ENCODE peak calls at places on chromosomes 16 and 17, in six cellular contexts. T, N, K, H, V and D are unnamed samples. For H3K36me3, the result is how much of the 10 kb centered on the place peaks cover.

GRCh38 chr17:3890082-3890892 is 2.6 kb downstream of the CAMKK1 start:
- DNase-seq in T (peak), N (peak), K (peak), H (peak), V (peak), D (peak)

GRCh38 chr17:40177275-40177874 is at the start of gene RAPGEFL1:
- DNase-seq in T (peak), N (peak), K (peak), H (peak), V (peak), D (no peak)

GRCh38 chr16:66668777-66669444 is 27.6 kb downstream of the CMTM4 start:
- DNase-seq in T (no peak), N (no peak), K (no peak), H (peak), V (no peak), D (no peak)

GRCh38 chr16:49019826-49020401 is 261.7 kb downstream of the CBLN1 start:
- DNase-seq in T (no peak), N (no peak), K (no peak), H (no peak), V (no peak), D (no peak)

GRCh38 chr17:43814714-43815113 is 18.2 kb downstream of the MPP3 start:
- DNase-seq in T (peak), N (no peak), K (no peak), H (peak), V (no peak), D (no peak)

GRCh38 chr16:89917773-89918452 is 749 bp upstream of the MC1R start:
- DNase-seq in T (peak), N (peak), K (peak), H (peak), V (peak), D (peak)

GRCh38 chr17:68381076-68381900 is 76.0 kb downstream of the WIPI1 start:
- DNase-seq in T (peak), N (no peak), K (peak), H (peak), V (peak), D (peak)

GRCh38 chr17:28963212-28963611 is 11.9 kb upstream of the PHF12 start:
- DNase-seq in T (no peak), N (no peak), K (no peak), H (peak), V (no peak), D (no peak)

GRCh38 chr17:74842599-74843351 is 16.9 kb downstream of the GRIN2C start:
- DNase-seq in T (peak), N (peak), K (peak), H (peak), V (peak), D (peak)

GRCh38 chr17:4566785-4567184 is 6.4 kb upstream of the GGT6 start:
- DNase-seq in T (peak), N (no peak), K (peak), H (peak), V (peak), D (no peak)

GRCh38 chr16:81511371-81511770 is 66.8 kb downstream of the CMIP start:
- DNase-seq in T (peak), N (no peak), K (no peak), H (peak), V (no peak), D (no peak)

GRCh38 chr17:77957215-77957868 is 1.2 kb upstream of the TNRC6C start:
- DNase-seq in T (no peak), N (no peak), K (no peak), H (peak), V (peak), D (no peak)

GRCh38 chr16:31148281-31148728 is 1.6 kb downstream of the PRSS36 start:
- DNase-seq in T (no peak), N (no peak), K (peak), H (no peak), V (no peak), D (no peak)

GRCh38 chr16:86281435-86281834 is 228.9 kb upstream of the FOXF1 start:
- DNase-seq in T (no peak), N (no peak), K (no peak), H (no peak), V (no peak), D (no peak)

GRCh38 chr16:51287231-51287630 is 136.2 kb upstream of the SALL1 start:
- DNase-seq in T (no peak), N (no peak), K (no peak), H (no peak), V (no peak), D (no peak)

GRCh38 chr16:46789499-46790414 is 41.2 kb downstream of the C16orf87 start:
- DNase-seq in T (peak), N (peak), K (peak), H (peak), V (peak), D (peak)

GRCh38 chr16:49345829-49346228 is 27.8 kb upstream of the C16orf78 start:
- DNase-seq in T (no peak), N (no peak), K (no peak), H (peak), V (no peak), D (no peak)

GRCh38 chr16:54099627-54100026 is 187.0 kb downstream of the IRX3 start:
- DNase-seq in T (no peak), N (no peak), K (no peak), H (no peak), V (no peak), D (no peak)

GRCh38 chr16:89711601-89712475 is 8.9 kb downstream of the VPS9D1 start:
- DNase-seq in T (peak), N (no peak), K (peak), H (peak), V (peak), D (no peak)

GRCh38 chr16:70433456-70434103 is 5.3 kb downstream of the ST3GAL2 start:
- DNase-seq in T (peak), N (peak), K (peak), H (peak), V (peak), D (peak)

GRCh38 chr17:81243333-81243664 is 4.2 kb downstream of the NDUFAF8 start:
- DNase-seq in T (no peak), N (no peak), K (no peak), H (no peak), V (no peak), D (no peak)

GRCh38 chr17:15171433-15172047 is 93.6 kb downstream of the PMP22 start:
- DNase-seq in T (peak), N (peak), K (peak), H (peak), V (peak), D (peak)

GRCh38 chr16:29760567-29761279 is 14.9 kb upstream of the C16orf54 start:
- DNase-seq in T (no peak), N (no peak), K (peak), H (no peak), V (no peak), D (no peak)

GRCh38 chr17:38735161-38735997 is 5.2 kb downstream of the CISD3 start:
- DNase-seq in T (no peak), N (peak), K (no peak), H (peak), V (peak), D (peak)
- H3K36me3 ChIP-seq in T (half or more), N (half or more), K (under half), H (under half), V (under half), D (half or more)

GRCh38 chr17:47635734-47636133 is 14.0 kb upstream of the KPNB1 start:
- DNase-seq in T (no peak), N (no peak), K (no peak), H (no peak), V (no peak), D (no peak)
- H3K36me3 ChIP-seq in T (under half), N (under half), K (under half), H (under half), V (under half), D (under half)

DNA sequence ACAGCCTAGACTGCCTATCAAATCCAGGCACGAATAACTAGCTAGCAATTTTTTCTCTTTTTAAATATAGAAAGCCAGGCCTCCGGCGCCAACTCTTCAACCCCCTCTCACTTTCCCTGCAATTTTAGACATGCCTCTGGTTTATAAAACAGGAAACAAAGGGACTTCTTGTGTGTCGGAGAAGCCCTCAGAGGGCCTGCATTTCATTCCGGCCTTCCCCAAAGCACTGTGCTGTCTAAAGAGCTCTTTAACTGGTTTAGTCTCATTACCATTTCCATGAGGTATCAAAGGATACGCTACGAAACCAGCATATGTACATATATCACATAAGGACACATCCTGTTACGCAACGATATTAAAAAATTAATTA is 244.7 kb downstream of the STX8 start:
- DNase-seq in T (no peak), N (no peak), K (no peak), H (no peak), V (no peak), D (no peak)
- H3K36me3 ChIP-seq in T (under half), N (under half), K (under half), H (under half), V (under half), D (under half)

DNA sequence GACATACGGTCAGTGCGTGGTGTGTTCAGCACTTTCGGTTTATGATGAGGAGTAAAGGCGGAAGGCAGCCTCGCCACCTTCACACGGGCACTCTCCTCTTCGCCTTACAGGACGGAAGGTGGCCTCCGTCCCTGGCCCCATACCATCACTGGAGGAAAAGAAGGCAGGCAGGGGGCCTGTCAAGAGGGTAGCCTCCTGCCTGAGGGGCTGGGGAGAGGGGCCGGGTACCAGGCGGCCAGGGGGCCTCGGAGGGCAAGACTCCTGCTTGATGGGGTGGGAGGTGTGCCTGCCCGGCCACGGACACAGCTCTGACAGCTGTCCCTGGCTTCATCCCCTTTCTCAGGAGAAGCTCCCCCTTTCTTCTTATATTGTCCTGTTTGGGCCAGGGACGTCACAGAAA is 15.6 kb upstream of the SLC38A8 start:
- DNase-seq in T (no peak), N (no peak), K (no peak), H (no peak), V (no peak), D (no peak)
- H3K36me3 ChIP-seq in T (half or more), N (half or more), K (half or more), H (under half), V (under half), D (under half)